ENCODE peak calls at places on chromosomes 1 and 21, in six cellular contexts. V is MG63; L is GM23248; R is activated CD8-positive, alpha-beta memory T cell treated with anti-CD3 and anti-CD28 coated beads, Interleukin-2, amount 10 ng/mL, durations not matched to agents 7 days and 5 days; Z is fibroblast of lung; C is bronchial epithelial cell. F is an unnamed sample.

GRCh38 chr1:225767591-225768540 is 9.8 kb upstream of the SRP9 start:
- DNase-seq in V (peak), L (peak), R (no peak), Z (peak), C (peak), F (peak)

GRCh38 chr1:199182151-199182843 is 543.5 kb downstream of the PTPRC start:
- DNase-seq in V (no peak), L (no peak), R (no peak), Z (no peak), C (no peak), F (no peak)

GRCh38 chr1:234686035-234686434 is 76.1 kb upstream of the IRF2BP2 start:
- DNase-seq in V (no peak), L (peak), R (no peak), Z (peak), C (no peak), F (no peak)

GRCh38 chr1:190679032-190679431 is 201.4 kb upstream of the BRINP3 start:
- DNase-seq in V (peak), L (no peak), R (no peak), Z (peak), C (peak), F (no peak)

GRCh38 chr21:45365186-45365607 is 39.8 kb upstream of the COL18A1 start:
- DNase-seq in V (no peak), L (no peak), R (no peak), Z (no peak), C (no peak), F (no peak)

GRCh38 chr21:34282223-34282622 is 81.6 kb upstream of the KCNE2 start:
- DNase-seq in V (no peak), L (peak), R (no peak), Z (no peak), C (peak), F (peak)

GRCh38 chr1:17307329-17307728 is 668 bp upstream of the PADI4 start:
- DNase-seq in V (no peak), L (no peak), R (no peak), Z (no peak), C (no peak), F (no peak)

GRCh38 chr1:41811978-41812852 is 106.5 kb downstream of the HIVEP3 start:
- DNase-seq in V (peak), L (peak), R (peak), Z (peak), C (peak), F (peak)

GRCh38 chr1:200795151-200795550 is 56.5 kb downstream of the CAMSAP2 start:
- DNase-seq in V (no peak), L (peak), R (no peak), Z (peak), C (peak), F (no peak)

GRCh38 chr21:44940116-44940631 is 345 bp downstream of the SLX9 start:
- DNase-seq in V (peak), L (peak), R (no peak), Z (no peak), C (no peak), F (no peak)

GRCh38 chr1:64082459-64082858 is 121.0 kb upstream of the UBE2U start:
- DNase-seq in V (peak), L (peak), R (no peak), Z (peak), C (peak), F (peak)

GRCh38 chr21:37915516-37915915 is 741 bp downstream of the KCNJ6 start:
- DNase-seq in V (no peak), L (no peak), R (no peak), Z (no peak), C (no peak), F (no peak)

GRCh38 chr1:173411835-173412742 is 65.0 kb upstream of the PRDX6 start:
- DNase-seq in V (peak), L (peak), R (no peak), Z (peak), C (no peak), F (no peak)

GRCh38 chr1:220921991-220922390 is 42.7 kb downstream of the HLX start:
- DNase-seq in V (no peak), L (no peak), R (no peak), Z (no peak), C (no peak), F (no peak)

GRCh38 chr1:13730301-13730700 is 30.3 kb downstream of the PRDM2 start:
- DNase-seq in V (no peak), L (no peak), R (peak), Z (no peak), C (no peak), F (no peak)

GRCh38 chr1:155976062-155976912 is 2.1 kb downstream of the ARHGEF2 start:
- DNase-seq in V (peak), L (peak), R (peak), Z (peak), C (peak), F (peak)

GRCh38 chr1:42686418-42686817 is 4.2 kb downstream of the YBX1 start:
- DNase-seq in V (no peak), L (no peak), R (no peak), Z (no peak), C (no peak), F (no peak)

GRCh38 chr21:44871576-44872265 is 1.8 kb downstream of the PTTG1IP start:
- DNase-seq in V (peak), L (peak), R (no peak), Z (peak), C (peak), F (peak)

GRCh38 chr1:221118176-221118937 is 239.1 kb downstream of the HLX start:
- DNase-seq in V (no peak), L (no peak), R (no peak), Z (no peak), C (no peak), F (no peak)

GRCh38 chr1:53368314-53369033 is 40.6 kb upstream of the LRP8 start:
- DNase-seq in V (no peak), L (no peak), R (peak), Z (no peak), C (no peak), F (peak)

GRCh38 chr1:164562947-164563346 is 4.0 kb downstream of the PBX1 start:
- DNase-seq in V (no peak), L (no peak), R (no peak), Z (peak), C (peak), F (no peak)

GRCh38 chr1:207034998-207035397 is 2.4 kb upstream of the C1orf116 start:
- DNase-seq in V (no peak), L (peak), R (no peak), Z (no peak), C (peak), F (no peak)

GRCh38 chr1:157289001-157289400 is 150.8 kb upstream of the ETV3 start:
- DNase-seq in V (no peak), L (peak), R (no peak), Z (no peak), C (peak), F (no peak)

GRCh38 chr21:35052786-35053185 is 3.7 kb upstream of the RUNX1 start:
- DNase-seq in V (no peak), L (no peak), R (no peak), Z (no peak), C (no peak), F (no peak)

GRCh38 chr1:183931646-183932271 is 105.8 kb downstream of the COLGALT2 start:
- DNase-seq in V (no peak), L (peak), R (no peak), Z (peak), C (no peak), F (no peak)

GRCh38 chr1:155322571-155322952 is 1.9 kb downstream of the RUSC1 start:
- DNase-seq in V (no peak), L (peak), R (peak), Z (peak), C (no peak), F (peak)

GRCh38 chr1:46102769-46103476 is 29.5 kb downstream of the PIK3R3 start:
- DNase-seq in V (peak), L (peak), R (no peak), Z (no peak), C (peak), F (no peak)

GRCh38 chr1:8367571-8368184 is 49.8 kb downstream of the SLC45A1 start:
- DNase-seq in V (no peak), L (no peak), R (no peak), Z (no peak), C (peak), F (no peak)

GRCh38 chr1:231037585-231038517 is 2.2 kb downstream of the FAM89A start:
- DNase-seq in V (no peak), L (no peak), R (no peak), Z (no peak), C (no peak), F (peak)

GRCh38 chr1:241551759-241552638 is 19.8 kb downstream of the KMO start:
- DNase-seq in V (no peak), L (no peak), R (peak), Z (no peak), C (no peak), F (no peak)

GRCh38 chr1:38041941-38042834 is 4.4 kb downstream of the POU3F1 start:
- DNase-seq in V (no peak), L (no peak), R (no peak), Z (no peak), C (no peak), F (no peak)